ENCODE peak calls at places on chromosomes 11 and 22, in nine cellular contexts. One of them, this sample, is unnamed.

GRCh38 chr22:19745155-19746133 is 15.1 kb upstream of the TBX1 start:
- DNase-seq in BJ: no peak
- DNase-seq in activated T-cell treated with anti-CD3 and anti-CD28 coated beads for 1 hour: no peak
- DNase-seq in ascending aorta: no peak
- DNase-seq in activated CD4-positive, alpha-beta T cell treated with anti-CD3 and anti-CD28 coated beads, Interleukin-2, amount 50 U/mL, for 24 hours: no peak
- DNase-seq in stimulated activated CD4-positive, alpha-beta T cell treated with anti-CD3 and anti-CD28 coated beads, Interleukin-12 subunit alpha, Interleukin-12 subunit beta, amount 100 ng/mL, for 24 hours: no peak
- DNase-seq in heart right ventricle: peak
- DNase-seq in SJSA1: no peak
- DNase-seq in OCI-LY7: no peak
- DNase-seq in this sample: no peak

GRCh38 chr11:122863704-122864326 is 18.7 kb upstream of the JHY start:
- DNase-seq in BJ: no peak
- DNase-seq in activated T-cell treated with anti-CD3 and anti-CD28 coated beads for 1 hour: peak
- DNase-seq in ascending aorta: no peak
- DNase-seq in activated CD4-positive, alpha-beta T cell treated with anti-CD3 and anti-CD28 coated beads, Interleukin-2, amount 50 U/mL, for 24 hours: no peak
- DNase-seq in stimulated activated CD4-positive, alpha-beta T cell treated with anti-CD3 and anti-CD28 coated beads, Interleukin-12 subunit alpha, Interleukin-12 subunit beta, amount 100 ng/mL, for 24 hours: no peak
- DNase-seq in heart right ventricle: peak
- DNase-seq in SJSA1: no peak
- DNase-seq in OCI-LY7: peak
- DNase-seq in this sample: no peak

GRCh38 chr11:66275984-66276612 is 1.9 kb upstream of the CNIH2 start:
- DNase-seq in BJ: no peak
- DNase-seq in activated T-cell treated with anti-CD3 and anti-CD28 coated beads for 1 hour: no peak
- DNase-seq in ascending aorta: no peak
- DNase-seq in activated CD4-positive, alpha-beta T cell treated with anti-CD3 and anti-CD28 coated beads, Interleukin-2, amount 50 U/mL, for 24 hours: no peak
- DNase-seq in stimulated activated CD4-positive, alpha-beta T cell treated with anti-CD3 and anti-CD28 coated beads, Interleukin-12 subunit alpha, Interleukin-12 subunit beta, amount 100 ng/mL, for 24 hours: no peak
- DNase-seq in heart right ventricle: no peak
- DNase-seq in SJSA1: no peak
- DNase-seq in OCI-LY7: no peak
- DNase-seq in this sample: no peak

GRCh38 chr11:128182844-128183243 is 404.5 kb downstream of the ETS1 start:
- DNase-seq in BJ: no peak
- DNase-seq in activated T-cell treated with anti-CD3 and anti-CD28 coated beads for 1 hour: no peak
- DNase-seq in ascending aorta: no peak
- DNase-seq in activated CD4-positive, alpha-beta T cell treated with anti-CD3 and anti-CD28 coated beads, Interleukin-2, amount 50 U/mL, for 24 hours: no peak
- DNase-seq in stimulated activated CD4-positive, alpha-beta T cell treated with anti-CD3 and anti-CD28 coated beads, Interleukin-12 subunit alpha, Interleukin-12 subunit beta, amount 100 ng/mL, for 24 hours: no peak
- DNase-seq in heart right ventricle: no peak
- DNase-seq in SJSA1: no peak
- DNase-seq in OCI-LY7: no peak
- DNase-seq in this sample: no peak

GRCh38 chr22:38320605-38321402 is 3.6 kb upstream of the CSNK1E start:
- DNase-seq in BJ: no peak
- DNase-seq in activated T-cell treated with anti-CD3 and anti-CD28 coated beads for 1 hour: no peak
- DNase-seq in ascending aorta: no peak
- DNase-seq in activated CD4-positive, alpha-beta T cell treated with anti-CD3 and anti-CD28 coated beads, Interleukin-2, amount 50 U/mL, for 24 hours: no peak
- DNase-seq in stimulated activated CD4-positive, alpha-beta T cell treated with anti-CD3 and anti-CD28 coated beads, Interleukin-12 subunit alpha, Interleukin-12 subunit beta, amount 100 ng/mL, for 24 hours: no peak
- DNase-seq in heart right ventricle: no peak
- DNase-seq in SJSA1: no peak
- DNase-seq in OCI-LY7: no peak
- DNase-seq in this sample: no peak

GRCh38 chr11:129267716-129268115 is 75.6 kb upstream of the ARHGAP32 start:
- DNase-seq in BJ: no peak
- DNase-seq in activated T-cell treated with anti-CD3 and anti-CD28 coated beads for 1 hour: no peak
- DNase-seq in ascending aorta: no peak
- DNase-seq in activated CD4-positive, alpha-beta T cell treated with anti-CD3 and anti-CD28 coated beads, Interleukin-2, amount 50 U/mL, for 24 hours: no peak
- DNase-seq in stimulated activated CD4-positive, alpha-beta T cell treated with anti-CD3 and anti-CD28 coated beads, Interleukin-12 subunit alpha, Interleukin-12 subunit beta, amount 100 ng/mL, for 24 hours: no peak
- DNase-seq in heart right ventricle: no peak
- DNase-seq in SJSA1: no peak
- DNase-seq in OCI-LY7: no peak
- DNase-seq in this sample: no peak

GRCh38 chr11:96311120-96311568 is 31.9 kb downstream of the MAML2 start:
- DNase-seq in BJ: no peak
- DNase-seq in activated T-cell treated with anti-CD3 and anti-CD28 coated beads for 1 hour: no peak
- DNase-seq in ascending aorta: no peak
- DNase-seq in activated CD4-positive, alpha-beta T cell treated with anti-CD3 and anti-CD28 coated beads, Interleukin-2, amount 50 U/mL, for 24 hours: no peak
- DNase-seq in stimulated activated CD4-positive, alpha-beta T cell treated with anti-CD3 and anti-CD28 coated beads, Interleukin-12 subunit alpha, Interleukin-12 subunit beta, amount 100 ng/mL, for 24 hours: no peak
- DNase-seq in heart right ventricle: no peak
- DNase-seq in SJSA1: no peak
- DNase-seq in OCI-LY7: no peak
- DNase-seq in this sample: no peak

GRCh38 chr11:74086242-74086884 is 77.5 kb upstream of the UCP3 start:
- DNase-seq in BJ: no peak
- DNase-seq in activated T-cell treated with anti-CD3 and anti-CD28 coated beads for 1 hour: no peak
- DNase-seq in ascending aorta: no peak
- DNase-seq in activated CD4-positive, alpha-beta T cell treated with anti-CD3 and anti-CD28 coated beads, Interleukin-2, amount 50 U/mL, for 24 hours: no peak
- DNase-seq in stimulated activated CD4-positive, alpha-beta T cell treated with anti-CD3 and anti-CD28 coated beads, Interleukin-12 subunit alpha, Interleukin-12 subunit beta, amount 100 ng/mL, for 24 hours: no peak
- DNase-seq in heart right ventricle: no peak
- DNase-seq in SJSA1: no peak
- DNase-seq in OCI-LY7: no peak
- DNase-seq in this sample: no peak

GRCh38 chr11:124868322-124869274 is 3.4 kb downstream of the ROBO3 start:
- DNase-seq in BJ: no peak
- DNase-seq in activated T-cell treated with anti-CD3 and anti-CD28 coated beads for 1 hour: no peak
- DNase-seq in ascending aorta: no peak
- DNase-seq in activated CD4-positive, alpha-beta T cell treated with anti-CD3 and anti-CD28 coated beads, Interleukin-2, amount 50 U/mL, for 24 hours: no peak
- DNase-seq in stimulated activated CD4-positive, alpha-beta T cell treated with anti-CD3 and anti-CD28 coated beads, Interleukin-12 subunit alpha, Interleukin-12 subunit beta, amount 100 ng/mL, for 24 hours: no peak
- DNase-seq in heart right ventricle: no peak
- DNase-seq in SJSA1: no peak
- DNase-seq in OCI-LY7: no peak
- DNase-seq in this sample: no peak

GRCh38 chr11:16925495-16926065 is 88.6 kb downstream of the PLEKHA7 start:
- DNase-seq in BJ: no peak
- DNase-seq in activated T-cell treated with anti-CD3 and anti-CD28 coated beads for 1 hour: no peak
- DNase-seq in ascending aorta: no peak
- DNase-seq in activated CD4-positive, alpha-beta T cell treated with anti-CD3 and anti-CD28 coated beads, Interleukin-2, amount 50 U/mL, for 24 hours: no peak
- DNase-seq in stimulated activated CD4-positive, alpha-beta T cell treated with anti-CD3 and anti-CD28 coated beads, Interleukin-12 subunit alpha, Interleukin-12 subunit beta, amount 100 ng/mL, for 24 hours: no peak
- DNase-seq in heart right ventricle: peak
- DNase-seq in SJSA1: no peak
- DNase-seq in OCI-LY7: no peak
- DNase-seq in this sample: no peak

GRCh38 chr11:797300-798092 is 585 bp downstream of the SLC25A22 start:
- DNase-seq in BJ: no peak
- DNase-seq in activated T-cell treated with anti-CD3 and anti-CD28 coated beads for 1 hour: peak
- DNase-seq in ascending aorta: no peak
- DNase-seq in activated CD4-positive, alpha-beta T cell treated with anti-CD3 and anti-CD28 coated beads, Interleukin-2, amount 50 U/mL, for 24 hours: peak
- DNase-seq in stimulated activated CD4-positive, alpha-beta T cell treated with anti-CD3 and anti-CD28 coated beads, Interleukin-12 subunit alpha, Interleukin-12 subunit beta, amount 100 ng/mL, for 24 hours: peak
- DNase-seq in heart right ventricle: peak
- DNase-seq in SJSA1: peak
- DNase-seq in OCI-LY7: peak
- DNase-seq in this sample: no peak